ENCODE peak calls at places on chromosomes 16 and 17, in nine cellular contexts. Y, Z, R, K, P, U, E, H and V are unnamed samples.

GRCh38 chr17:64154321-64155089 is 24.6 kb upstream of the ERN1 start:
- DNase-seq in Y (no peak), P (no peak), Z (no peak), H (no peak), K (no peak), R (no peak), E (no peak), U (no peak), V (no peak)

GRCh38 chr17:2028737-2029136 is 1.2 kb upstream of the DPH1 start:
- DNase-seq in Z (no peak), P (no peak), H (no peak), R (no peak), K (no peak), U (no peak), E (no peak), Y (no peak), V (no peak)

GRCh38 chr17:35051183-35051578 is 12.3 kb downstream of the RFFL start:
- DNase-seq in Z (peak), R (peak), P (no peak), Y (no peak), H (no peak), E (no peak), U (no peak), K (peak), V (no peak)

GRCh38 chr17:61528171-61528570 is 62.8 kb downstream of the NACA2 start:
- DNase-seq in R (no peak), P (no peak), K (no peak), Y (no peak), E (no peak), Z (no peak), U (no peak), H (no peak), V (no peak)

GRCh38 chr17:45976755-45977505 is 22.1 kb upstream of the STH start:
- DNase-seq in Y (peak), H (no peak), K (no peak), P (no peak), U (no peak), R (peak), E (peak), Z (no peak), V (no peak)

GRCh38 chr16:79325211-79325610 is 275.3 kb downstream of the MAF start:
- DNase-seq in U (no peak), H (no peak), Z (no peak), Y (no peak), K (no peak), E (no peak), P (no peak), R (no peak), V (no peak)

GRCh38 chr17:4764612-4765011 is 7.1 kb upstream of the TM4SF5 start:
- DNase-seq in Y (no peak), K (no peak), Z (no peak), E (no peak), P (no peak), H (no peak), R (no peak), U (no peak), V (no peak)

GRCh38 chr16:66175580-66175979 is 190.9 kb upstream of the CDH5 start:
- DNase-seq in E (no peak), P (no peak), H (no peak), K (no peak), Z (no peak), U (no peak), R (no peak), Y (no peak), V (no peak)

GRCh38 chr17:36511216-36511615 is 23.5 kb downstream of the MYO19 start:
- DNase-seq in Y (no peak), R (no peak), E (no peak), Z (no peak), P (no peak), U (no peak), K (no peak), H (no peak), V (no peak)

GRCh38 chr16:17835118-17835949 is 364.6 kb upstream of the XYLT1 start:
- DNase-seq in Z (no peak), P (no peak), K (no peak), E (no peak), U (no peak), R (no peak), H (no peak), Y (no peak), V (no peak)

GRCh38 chr16:57204675-57205074 is 18.5 kb downstream of the RSPRY1 start:
- DNase-seq in U (no peak), Z (no peak), H (no peak), K (no peak), Y (no peak), R (no peak), P (peak), E (no peak), V (no peak)
- TF ChIP-seq CTCF in U (no peak), Z (no peak), H (no peak), K (no peak), Y (peak), R (no peak), P (peak), E (peak), V (no peak)

DNA sequence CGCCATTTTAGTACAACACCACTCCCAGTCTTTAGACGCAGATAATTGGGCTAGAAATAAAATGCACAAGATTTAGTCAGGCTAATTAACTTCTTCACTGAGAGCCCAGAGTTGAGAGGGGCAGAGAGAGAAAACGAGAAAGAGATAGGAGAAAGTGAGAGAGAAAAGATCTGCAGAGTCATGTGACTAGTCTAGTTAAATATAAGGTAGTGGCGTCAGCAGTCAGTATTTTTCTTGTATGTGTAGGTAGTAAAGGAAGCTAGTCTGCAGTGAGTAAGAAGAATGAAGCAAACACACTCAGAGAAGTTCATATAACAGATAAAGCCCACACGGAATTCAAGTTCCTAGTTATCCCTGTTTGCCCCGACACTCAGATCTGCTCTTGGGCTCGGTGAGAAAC is 392.6 kb upstream of the ERCC4 start:
- DNase-seq in K (no peak), H (no peak), E (no peak), P (no peak), Z (no peak), Y (no peak), U (no peak), R (no peak), V (no peak)
- TF ChIP-seq CTCF in K (no peak), H (no peak), E (no peak), P (no peak), Z (no peak), Y (no peak), U (no peak), R (no peak), V (no peak)

GRCh38 chr17:37609170-37610040 is at the start of gene SYNRG:
- DNase-seq in Y (peak), P (peak), E (peak), R (peak), Z (peak), H (peak), U (peak), K (peak), V (peak)
- TF ChIP-seq CTCF in Y (peak), P (peak), E (peak), R (peak), Z (peak), H (peak), U (peak), K (peak), V (peak)

GRCh38 chr17:51000835-51001638 is 119.6 kb downstream of the SPAG9 start:
- DNase-seq in P (no peak), E (peak), R (peak), U (no peak), Z (peak), K (peak), Y (peak), H (no peak), V (no peak)
- TF ChIP-seq CTCF in P (peak), E (peak), R (peak), U (peak), Z (peak), K (peak), Y (peak), H (peak), V (peak)

DNA sequence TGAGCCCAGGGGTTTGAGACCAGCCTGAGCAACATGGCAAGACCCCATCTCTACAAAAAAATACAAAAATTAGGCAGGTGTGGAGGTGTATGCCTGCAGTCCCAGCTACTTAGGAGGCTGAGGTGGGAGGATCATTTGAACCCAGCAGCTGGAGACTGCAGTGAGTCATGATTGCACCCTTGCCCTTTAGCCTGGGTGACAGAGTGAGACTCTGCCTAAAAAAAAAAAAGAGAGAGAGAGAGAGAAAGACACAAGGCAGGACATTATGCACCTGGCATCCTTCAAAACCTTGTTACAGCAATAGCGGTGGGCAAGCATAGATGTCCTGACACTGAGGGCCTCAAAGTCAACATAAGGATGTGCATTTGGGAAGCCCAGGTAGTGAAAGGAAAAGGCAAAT is 19.9 kb upstream of the SIAH1 start:
- DNase-seq in E (no peak), H (no peak), U (no peak), P (no peak), R (no peak), K (no peak), Z (no peak), Y (no peak), V (no peak)
- TF ChIP-seq CTCF in E (no peak), H (no peak), U (no peak), P (no peak), R (no peak), K (no peak), Z (no peak), Y (no peak), V (no peak)

GRCh38 chr17:52383493-52384100 is 225.1 kb upstream of the CA10 start:
- DNase-seq in Y (peak), U (no peak), P (peak), K (peak), Z (peak), H (no peak), R (peak), E (peak), V (no peak)
- TF ChIP-seq CTCF in Y (peak), U (no peak), P (peak), K (peak), Z (peak), H (peak), R (peak), E (peak), V (peak)

GRCh38 chr16:84104231-84104630 is 12.5 kb downstream of the MBTPS1 start:
- DNase-seq in K (no peak), E (no peak), H (no peak), P (no peak), Z (no peak), R (no peak), U (no peak), Y (no peak), V (no peak)
- TF ChIP-seq CTCF in K (no peak), E (no peak), H (no peak), P (no peak), Z (no peak), R (no peak), U (no peak), Y (no peak), V (no peak)

DNA sequence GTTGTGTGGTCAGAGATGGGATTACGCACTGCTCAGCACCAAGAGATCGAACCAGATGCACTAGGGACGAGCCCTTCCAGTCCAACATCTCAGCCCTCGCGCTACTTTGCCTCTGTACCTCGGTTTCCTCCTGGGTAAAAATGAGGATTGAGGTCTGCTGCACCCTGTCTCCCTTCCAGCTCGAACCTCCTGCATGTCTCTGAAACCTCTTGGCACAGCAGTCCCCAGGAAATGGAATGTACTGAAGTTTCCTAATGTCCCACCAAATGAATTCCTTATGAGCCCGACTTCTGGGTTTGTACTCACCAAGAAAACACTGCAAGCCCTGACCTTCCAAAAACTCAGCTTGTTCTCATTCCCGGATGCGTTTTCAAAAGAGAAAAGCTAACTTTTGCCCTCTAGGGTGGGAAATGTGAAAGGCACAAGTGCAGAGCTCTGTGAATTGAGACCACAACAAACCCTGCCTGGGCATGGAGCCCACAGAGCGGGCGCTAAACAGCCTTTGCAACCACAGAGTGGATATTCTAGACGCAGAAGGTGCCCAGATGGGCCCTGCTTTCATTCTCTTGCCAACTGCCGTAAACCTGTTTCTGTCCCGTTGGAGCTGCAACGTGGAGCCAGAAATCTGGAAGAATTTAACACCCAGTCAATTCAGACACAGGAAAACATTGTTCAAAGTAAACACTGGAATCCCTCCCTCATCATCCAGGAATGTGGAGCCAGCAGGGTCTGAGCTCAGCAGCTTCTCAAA is 10.3 kb downstream of the CDRT4 start:
- DNase-seq in Y (peak), Z (no peak), U (peak), P (no peak), R (peak), H (peak), E (peak), K (peak), V (no peak)
- TF ChIP-seq CTCF in Y (peak), Z (no peak), U (peak), P (peak), R (peak), H (peak), E (peak), K (peak), V (peak)

DNA sequence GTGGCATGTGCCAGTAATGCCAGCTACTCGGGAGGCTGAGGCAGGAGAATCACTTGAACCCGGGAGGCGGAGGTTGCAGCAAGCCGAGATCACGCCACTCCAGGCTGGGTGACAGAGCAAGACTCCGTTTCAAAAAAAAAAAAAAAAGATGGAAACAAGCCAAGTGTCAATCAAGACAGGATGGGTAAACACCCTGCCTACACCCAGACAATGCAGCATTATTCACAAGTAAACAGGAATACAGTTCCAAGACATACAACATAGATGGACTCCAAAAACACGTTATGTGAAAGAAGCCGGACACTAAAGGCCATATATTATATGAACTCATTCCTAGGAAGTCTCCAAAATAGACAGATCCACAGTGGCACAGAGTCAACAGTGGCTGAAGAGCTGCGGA is 33.9 kb downstream of the ANKRD11 start:
- DNase-seq in R (no peak), Z (no peak), H (no peak), Y (no peak), U (no peak), P (no peak), K (no peak), E (no peak), V (no peak)
- TF ChIP-seq CTCF in R (no peak), Z (no peak), H (no peak), Y (no peak), U (no peak), P (no peak), K (no peak), E (no peak), V (no peak)

GRCh38 chr16:58299757-58300349 is 5.0 kb upstream of the PRSS54 start:
- DNase-seq in Y (no peak), K (no peak), E (peak), P (peak), R (peak), Z (no peak), H (no peak), U (no peak), V (no peak)
- TF ChIP-seq CTCF in Y (peak), K (no peak), E (peak), P (peak), R (peak), Z (peak), H (no peak), U (no peak), V (no peak)